ENCODE peak calls at places on chromosomes 6 and 20, in four cellular contexts. One of them, this sample, is unnamed.
A peak's percentile ranks its signal among the peaks of the same experiment; 100 is the strongest.

GRCh38 chr6:24876496-24877465 is 59.0 kb downstream of the RIPOR2 start:
- DNase-seq in NAMALWA: no peak
- DNase-seq in EL: no peak
- DNase-seq in HL-60: no peak
- DNase-seq in this sample: no peak

GRCh38 chr20:9021216-9021615 is 47.7 kb upstream of the PLCB4 start:
- DNase-seq in HL-60: no peak
- DNase-seq in EL: no peak
- DNase-seq in NAMALWA: no peak
- DNase-seq in this sample: no peak

GRCh38 chr6:82786251-82786650 is 279.4 kb downstream of the UBE3D start:
- DNase-seq in HL-60: no peak
- DNase-seq in EL: no peak
- DNase-seq in NAMALWA: no peak
- DNase-seq in this sample: no peak

GRCh38 chr6:29624520-29624961 is 8.4 kb downstream of the GABBR1 start:
- DNase-seq in NAMALWA: no peak
- DNase-seq in HL-60: no peak
- DNase-seq in EL: no peak
- DNase-seq in this sample: no peak

GRCh38 chr20:45341579-45341938 is 6.7 kb downstream of the SDC4 start:
- DNase-seq in EL: no peak
- DNase-seq in NAMALWA: no peak
- DNase-seq in HL-60: no peak
- DNase-seq in this sample: no peak

GRCh38 chr6:25054469-25054868 is 118.7 kb upstream of the RIPOR2 start:
- DNase-seq in NAMALWA: no peak
- DNase-seq in HL-60: no peak
- DNase-seq in EL: peak; percentile 75
- DNase-seq in this sample: no peak

GRCh38 chr6:15230827-15231226 is 15.0 kb upstream of the JARID2 start:
- DNase-seq in NAMALWA: no peak
- DNase-seq in HL-60: no peak
- DNase-seq in EL: no peak
- DNase-seq in this sample: no peak

GRCh38 chr20:401682-402495 is 6.2 kb upstream of the RBCK1 start:
- DNase-seq in EL: peak; percentile 67
- DNase-seq in NAMALWA: no peak
- DNase-seq in HL-60: no peak
- DNase-seq in this sample: no peak

GRCh38 chr20:18571009-18571408 is 3.8 kb downstream of the SMIM26 start:
- DNase-seq in EL: no peak
- DNase-seq in NAMALWA: no peak
- DNase-seq in HL-60: no peak
- DNase-seq in this sample: no peak

GRCh38 chr20:16018881-16019280 is 554.4 kb downstream of the KIF16B start:
- DNase-seq in NAMALWA: no peak
- DNase-seq in EL: peak; percentile 15
- DNase-seq in HL-60: no peak
- DNase-seq in this sample: no peak

GRCh38 chr20:1735417-1736089 is 78.0 kb upstream of the SIRPG start:
- DNase-seq in HL-60: no peak
- DNase-seq in EL: no peak
- DNase-seq in NAMALWA: no peak
- DNase-seq in this sample: no peak

GRCh38 chr20:11221046-11221445 is 547.2 kb upstream of the JAG1 start:
- DNase-seq in NAMALWA: no peak
- DNase-seq in HL-60: no peak
- DNase-seq in EL: no peak
- DNase-seq in this sample: no peak

GRCh38 chr6:89302936-89303335 is 12.2 kb downstream of the GABRR2 start:
- DNase-seq in NAMALWA: no peak
- DNase-seq in HL-60: no peak
- DNase-seq in EL: no peak
- DNase-seq in this sample: no peak

GRCh38 chr20:57665589-57665971 is 44.2 kb downstream of the PMEPA1 start:
- DNase-seq in HL-60: no peak
- DNase-seq in EL: no peak
- DNase-seq in NAMALWA: no peak
- DNase-seq in this sample: no peak

GRCh38 chr6:33878541-33878940 is 74.7 kb upstream of the MLN start:
- DNase-seq in NAMALWA: no peak
- DNase-seq in EL: no peak
- DNase-seq in HL-60: no peak
- DNase-seq in this sample: no peak

GRCh38 chr6:11722224-11722623 is 56.4 kb downstream of the ADTRP start:
- DNase-seq in HL-60: no peak
- DNase-seq in NAMALWA: no peak
- DNase-seq in EL: no peak
- DNase-seq in this sample: no peak